ENCODE peak calls at places on chromosome 19, in four cellular contexts. One of them, this sample, is unnamed.
A peak's percentile ranks its signal among the peaks of the same experiment; 100 is the strongest.

GRCh38 chr19:2458054-2458453 is 1.3 kb upstream of the LMNB2 start:
- DNase-seq in HepG2: peak; percentile 88
- DNase-seq in K562: no peak
- DNase-seq in GM12878: no peak
- DNase-seq in this sample: no peak

GRCh38 chr19:36136975-36137686 is 2.7 kb upstream of the CAPNS1 start:
- DNase-seq in HepG2: no peak
- DNase-seq in K562: no peak
- DNase-seq in GM12878: no peak
- DNase-seq in this sample: no peak

GRCh38 chr19:49699364-49699763 is 8.4 kb downstream of the CPT1C start:
- DNase-seq in HepG2: no peak
- DNase-seq in K562: no peak
- DNase-seq in GM12878: no peak
- DNase-seq in this sample: no peak

GRCh38 chr19:15337202-15337601 is 4.9 kb upstream of the BRD4 start:
- DNase-seq in HepG2: no peak
- DNase-seq in GM12878: no peak
- DNase-seq in K562: no peak
- DNase-seq in this sample: no peak

GRCh38 chr19:39506944-39507714 is 7.8 kb upstream of the SELENOV start:
- DNase-seq in K562: peak; percentile 92
- DNase-seq in HepG2: peak; percentile 60
- DNase-seq in GM12878: no peak
- DNase-seq in this sample: peak; percentile 80

GRCh38 chr19:35557539-35558399 is 5.7 kb downstream of the ATP4A start:
- DNase-seq in K562: peak; percentile 94
- DNase-seq in GM12878: no peak
- DNase-seq in HepG2: no peak
- DNase-seq in this sample: peak; percentile 100

GRCh38 chr19:13098291-13099072 is 4.2 kb downstream of the LYL1 start:
- DNase-seq in K562: no peak
- DNase-seq in HepG2: no peak
- DNase-seq in GM12878: no peak
- DNase-seq in this sample: no peak

GRCh38 chr19:38841787-38842438 is 7.9 kb downstream of the HNRNPL start:
- DNase-seq in K562: no peak
- DNase-seq in HepG2: no peak
- DNase-seq in GM12878: no peak
- DNase-seq in this sample: no peak

GRCh38 chr19:17577698-17578097 is 22.2 kb downstream of the COLGALT1 start:
- DNase-seq in HepG2: no peak
- DNase-seq in GM12878: no peak
- DNase-seq in K562: no peak
- DNase-seq in this sample: peak; percentile 38

GRCh38 chr19:11420429-11420893 is 1.3 kb upstream of the RGL3 start:
- DNase-seq in GM12878: no peak
- DNase-seq in HepG2: no peak
- DNase-seq in K562: no peak
- DNase-seq in this sample: peak; percentile 35

GRCh38 chr19:11168568-11168967 is 13.0 kb upstream of the SPC24 start:
- DNase-seq in HepG2: no peak
- DNase-seq in GM12878: no peak
- DNase-seq in K562: no peak
- DNase-seq in this sample: no peak

GRCh38 chr19:1206733-1207301 is 1.2 kb downstream of the STK11 start:
- DNase-seq in GM12878: no peak
- DNase-seq in HepG2: no peak
- DNase-seq in K562: no peak
- DNase-seq in this sample: no peak

GRCh38 chr19:8413593-8413923 is 453 bp downstream of the MARCHF2 start:
- DNase-seq in HepG2: no peak
- DNase-seq in K562: no peak
- DNase-seq in GM12878: no peak
- DNase-seq in this sample: no peak

DNA sequence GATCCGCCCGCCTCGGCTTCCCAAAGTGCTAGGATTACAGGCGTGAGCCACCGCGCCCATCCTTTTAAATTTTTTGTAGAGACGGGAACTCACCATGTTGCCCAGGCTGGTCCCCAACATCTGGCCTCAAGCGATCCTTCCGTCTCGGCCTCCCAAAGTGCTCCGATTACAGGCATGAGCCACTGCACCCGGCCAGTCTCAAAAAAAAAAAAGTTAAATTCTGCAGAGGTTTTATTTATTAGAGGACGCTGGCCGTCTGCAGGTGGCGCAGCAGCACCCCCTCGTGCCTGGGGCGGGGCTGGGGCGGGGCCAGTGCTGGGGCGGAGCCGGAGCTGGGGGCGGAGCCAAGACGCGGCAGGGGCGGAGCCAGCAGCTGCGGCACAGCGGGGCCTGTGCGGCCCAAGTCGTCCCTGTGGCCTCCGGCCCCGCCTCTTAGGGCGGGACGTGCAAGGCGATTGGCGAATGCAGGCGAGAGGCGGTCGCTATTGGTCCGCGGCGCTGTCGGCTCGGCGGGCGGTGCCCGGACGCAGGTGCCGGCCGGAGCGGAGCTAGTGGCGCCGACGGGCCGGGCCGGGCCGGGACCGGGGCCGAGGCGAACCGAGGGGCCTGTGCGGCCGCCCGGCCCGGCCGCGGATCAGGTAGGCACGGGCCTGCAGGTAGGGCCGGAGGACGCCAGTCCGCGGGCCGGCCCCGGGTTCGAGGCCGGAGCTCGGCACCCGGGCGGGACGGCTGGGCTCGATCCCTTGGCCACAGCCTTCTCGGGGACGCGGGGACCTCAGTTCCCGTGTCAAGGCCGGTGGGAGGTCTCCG is at the start of gene MARCHF2:
- DNase-seq in GM12878: peak; percentile 73
- DNase-seq in K562: peak; percentile 99
- DNase-seq in HepG2: peak; percentile 90
- DNase-seq in this sample: peak; percentile 96
- TF ChIP-seq TCF7 in GM12878: no peak
- TF ChIP-seq TCF7 in K562: no peak
- TF ChIP-seq TCF7 in HepG2: no peak
- TF ChIP-seq TCF7 in this sample: no peak

GRCh38 chr19:28785961-28786360 is 427.0 kb downstream of the UQCRFS1 start:
- DNase-seq in HepG2: no peak
- DNase-seq in K562: no peak
- DNase-seq in GM12878: no peak
- DNase-seq in this sample: peak; percentile 19
- TF ChIP-seq TCF7 in HepG2: no peak
- TF ChIP-seq TCF7 in K562: no peak
- TF ChIP-seq TCF7 in GM12878: no peak
- TF ChIP-seq TCF7 in this sample: no peak

GRCh38 chr19:29683009-29683408 is 17.7 kb downstream of the PLEKHF1 start:
- DNase-seq in GM12878: no peak
- DNase-seq in K562: no peak
- DNase-seq in HepG2: peak; percentile 15
- DNase-seq in this sample: no peak

GRCh38 chr19:29680937-29681336 is 15.7 kb downstream of the PLEKHF1 start:
- DNase-seq in K562: no peak
- DNase-seq in GM12878: no peak
- DNase-seq in HepG2: no peak
- DNase-seq in this sample: no peak

GRCh38 chr19:29680447-29680846 is 15.2 kb downstream of the PLEKHF1 start:
- DNase-seq in K562: no peak
- DNase-seq in HepG2: no peak
- DNase-seq in GM12878: no peak
- DNase-seq in this sample: no peak

GRCh38 chr19:29682236-29682895 is 17.1 kb downstream of the PLEKHF1 start:
- DNase-seq in HepG2: no peak
- DNase-seq in GM12878: no peak
- DNase-seq in K562: no peak
- DNase-seq in this sample: no peak

GRCh38 chr19:29681422-29682235 is 16.4 kb downstream of the PLEKHF1 start:
- DNase-seq in K562: no peak
- DNase-seq in GM12878: no peak
- DNase-seq in HepG2: no peak
- DNase-seq in this sample: no peak
- TF ChIP-seq TCF7 in K562: no peak
- TF ChIP-seq TCF7 in GM12878: no peak
- TF ChIP-seq TCF7 in HepG2: no peak
- TF ChIP-seq TCF7 in this sample: no peak

GRCh38 chr19:4059931-4060620 is 6.6 kb downstream of the ZBTB7A start:
- DNase-seq in HepG2: no peak
- DNase-seq in K562: peak; percentile 58
- DNase-seq in GM12878: peak; percentile 28
- DNase-seq in this sample: no peak

GRCh38 chr19:4060621-4061177 is 6.0 kb downstream of the ZBTB7A start:
- DNase-seq in HepG2: no peak
- DNase-seq in K562: no peak
- DNase-seq in GM12878: no peak
- DNase-seq in this sample: no peak

GRCh38 chr19:4062576-4063368 is 3.9 kb downstream of the ZBTB7A start:
- DNase-seq in K562: no peak
- DNase-seq in HepG2: no peak
- DNase-seq in GM12878: no peak
- DNase-seq in this sample: no peak

GRCh38 chr19:4061683-4062575 is 4.8 kb downstream of the ZBTB7A start:
- DNase-seq in K562: no peak
- DNase-seq in GM12878: no peak
- DNase-seq in HepG2: no peak
- DNase-seq in this sample: no peak

DNA sequence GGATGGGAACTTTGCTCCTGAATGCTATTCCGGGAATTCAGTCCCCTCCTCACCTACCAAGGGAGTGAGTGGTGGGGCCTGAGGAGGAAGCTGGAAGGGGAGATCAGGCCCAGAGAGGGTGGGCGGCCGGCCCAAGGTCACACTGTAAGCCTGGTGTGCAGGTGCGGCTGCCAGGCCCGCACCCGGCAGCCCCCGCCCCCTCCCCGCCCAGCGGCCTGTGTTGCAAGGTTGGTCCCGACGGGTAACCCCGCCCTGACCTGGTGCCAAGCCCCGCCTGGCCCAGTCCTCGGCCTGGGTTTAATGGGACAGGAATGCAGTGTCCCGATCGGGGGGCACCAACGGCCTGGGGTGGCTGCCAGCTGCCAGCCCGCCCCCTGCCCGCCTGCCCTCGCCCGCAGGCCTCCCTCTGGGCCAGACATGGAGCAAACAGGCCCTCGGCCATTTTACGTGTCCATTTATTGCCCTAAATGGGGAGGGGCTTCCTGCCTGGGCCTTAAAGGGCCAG is 5.5 kb downstream of the ZBTB7A start:
- DNase-seq in K562: peak; percentile 22
- DNase-seq in HepG2: peak; percentile 65
- DNase-seq in GM12878: no peak
- DNase-seq in this sample: no peak
- TF ChIP-seq TCF7 in K562: no peak
- TF ChIP-seq TCF7 in HepG2: no peak
- TF ChIP-seq TCF7 in GM12878: no peak
- TF ChIP-seq TCF7 in this sample: no peak

DNA sequence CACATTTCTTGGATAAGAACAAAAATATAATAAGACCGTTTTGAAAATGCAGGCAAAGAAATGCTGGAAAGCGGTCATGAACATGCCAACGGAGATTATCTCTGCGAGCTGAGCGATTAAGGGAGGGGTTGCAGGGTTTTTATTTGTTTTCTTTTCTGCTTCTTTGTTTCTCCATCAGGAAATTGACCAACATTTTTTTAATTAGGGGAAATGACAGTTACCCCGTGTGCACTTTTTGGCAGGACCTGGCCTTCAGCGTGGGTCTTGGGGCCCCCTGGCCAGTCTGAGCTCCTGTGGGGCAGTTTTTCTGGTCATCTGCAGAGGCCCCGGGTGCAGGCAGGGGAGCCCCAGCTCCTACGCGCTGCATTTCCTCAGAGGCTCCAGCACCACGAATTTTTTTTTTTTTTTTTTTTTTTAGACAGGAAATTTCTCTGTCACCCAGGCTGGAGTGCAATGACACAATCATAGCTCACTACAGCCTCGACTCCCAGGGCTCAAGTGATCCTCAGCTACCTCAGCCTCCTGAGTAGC is 31.3 kb upstream of the HOMER3 start:
- DNase-seq in K562: no peak
- DNase-seq in GM12878: no peak
- DNase-seq in HepG2: no peak
- DNase-seq in this sample: no peak
- TF ChIP-seq TCF7 in K562: no peak
- TF ChIP-seq TCF7 in GM12878: no peak
- TF ChIP-seq TCF7 in HepG2: no peak
- TF ChIP-seq TCF7 in this sample: no peak

This sample was measured in WTC11.